ENCODE peak calls at places on chromosomes 4 and X, in five cellular contexts. B is psoas muscle; T is right cardiac atrium; D is Caco-2; F is CD8-positive, alpha-beta T cell. M is an unnamed sample.
A peak's percentile ranks its signal among the peaks of the same experiment; 100 is the strongest.

GRCh38 chr4:157741642-157742041 is 431.2 kb downstream of the GASK1B start:
- DNase-seq in T (no peak), F (no peak), B (no peak), D (no peak), M (no peak)

GRCh38 chr4:158766419-158767044 is 2.3 kb upstream of the FNIP2 start:
- DNase-seq in F (no peak), D (no peak), T (no peak), B (no peak), M (no peak)

GRCh38 chr4:95255396-95256107 is 293.2 kb downstream of the UNC5C start:
- DNase-seq in D (no peak), B (no peak), T (no peak), F (no peak), M (no peak)

GRCh38 chr4:36551697-36552214 is 270.3 kb downstream of the DTHD1 start:
- DNase-seq in B (no peak), F (no peak), T (no peak), D (no peak), M (peak; percentile 1)

GRCh38 chr4:38456096-38456495 is 207.9 kb upstream of the KLF3 start:
- DNase-seq in B (no peak), T (no peak), D (no peak), F (no peak), M (no peak)

GRCh38 chr4:74475946-74476345 is 31.0 kb downstream of the AREG start:
- DNase-seq in F (no peak), B (no peak), T (no peak), D (no peak), M (no peak)

GRCh38 chr4:16019666-16020065 is 56.7 kb upstream of the FGFBP2 start:
- DNase-seq in F (no peak), T (no peak), D (no peak), B (no peak), M (no peak)

GRCh38 chrX:132023896-132024386 is 839 bp downstream of the STK26 start:
- DNase-seq in B (no peak), D (no peak), T (peak; percentile 45), F (peak; percentile 30), M (peak; percentile 60)

GRCh38 chr4:89121711-89122387 is 10.5 kb downstream of the TIGD2 start:
- DNase-seq in D (peak; percentile 93), F (no peak), B (no peak), T (no peak), M (no peak)

GRCh38 chrX:2500681-2501151 is at the start of the genes DHRSX and ZBED1:
- DNase-seq in T (peak; percentile 76), F (peak; percentile 29), D (peak; percentile 58), B (peak; percentile 47), M (peak; percentile 49)

GRCh38 chrX:2499507-2499906 is 1.3 kb downstream of the DHRSX start:
- DNase-seq in T (no peak), F (no peak), B (no peak), D (no peak), M (no peak)

GRCh38 chrX:2497961-2498780 is 2.6 kb downstream of the DHRSX start:
- DNase-seq in D (peak; percentile 72), T (peak; percentile 32), F (no peak), B (no peak), M (no peak)

GRCh38 chrX:2500091-2500680 is 590 bp downstream of the DHRSX start:
- DNase-seq in B (peak; percentile 46), D (peak; percentile 59), F (peak; percentile 9), T (peak; percentile 80), M (peak; percentile 13)

GRCh38 chrX:2498781-2499302 is 1.9 kb downstream of the DHRSX start:
- DNase-seq in F (no peak), D (peak; percentile 50), T (peak; percentile 71), B (no peak), M (no peak)
- H3K4me1 ChIP-seq in F (peaks cover 12% of the 10 kb centered on the region), D (peaks cover 28% of the 10 kb centered on the region), T (peaks cover 2% of the 10 kb centered on the region), B (peaks cover 14% of the 10 kb centered on the region), M (peaks cover 33% of the 10 kb centered on the region)

GRCh38 chr4:114494257-114494803 is 104.3 kb upstream of the UGT8 start:
- DNase-seq in D (no peak), F (no peak), B (no peak), T (no peak), M (no peak)

DNA sequence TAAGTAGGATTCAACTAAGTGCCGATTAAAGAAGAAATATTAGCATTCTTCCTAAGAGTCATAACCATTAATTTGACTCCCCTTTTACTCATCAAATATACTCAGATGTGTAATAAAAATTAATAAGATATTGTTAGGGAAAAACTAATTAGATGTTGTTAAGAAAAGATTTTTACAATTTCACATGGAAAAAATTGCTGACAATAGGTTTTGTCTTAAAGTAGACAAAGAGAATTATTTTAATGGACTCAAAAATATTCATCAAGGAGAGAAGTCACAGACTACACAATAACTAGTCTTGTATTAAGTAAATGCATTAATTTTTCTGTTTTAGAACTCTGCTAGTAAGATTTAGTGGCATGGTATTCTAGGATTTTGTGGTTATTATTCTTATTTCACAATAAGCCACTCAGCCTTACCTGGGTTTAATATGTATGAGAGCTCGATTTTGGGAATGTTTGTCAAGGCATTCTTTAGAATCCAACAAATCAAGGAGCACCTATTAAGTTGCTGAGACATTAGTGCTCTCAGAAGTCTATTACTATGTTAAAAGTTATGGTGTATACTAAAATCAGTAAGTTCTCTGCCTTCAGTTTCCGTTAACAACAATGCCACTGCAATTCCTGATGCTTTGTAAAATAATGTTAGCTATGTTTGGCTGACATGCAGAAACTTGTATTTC is 110.2 kb upstream of the UGT8 start:
- DNase-seq in T (no peak), D (no peak), B (no peak), F (no peak), M (no peak)
- H3K4me3 ChIP-seq in T (no peak overlapping the region), D (no peak overlapping the region), B (no peak overlapping the region), F (no peak overlapping the region), M (no peak overlapping the region)

DNA sequence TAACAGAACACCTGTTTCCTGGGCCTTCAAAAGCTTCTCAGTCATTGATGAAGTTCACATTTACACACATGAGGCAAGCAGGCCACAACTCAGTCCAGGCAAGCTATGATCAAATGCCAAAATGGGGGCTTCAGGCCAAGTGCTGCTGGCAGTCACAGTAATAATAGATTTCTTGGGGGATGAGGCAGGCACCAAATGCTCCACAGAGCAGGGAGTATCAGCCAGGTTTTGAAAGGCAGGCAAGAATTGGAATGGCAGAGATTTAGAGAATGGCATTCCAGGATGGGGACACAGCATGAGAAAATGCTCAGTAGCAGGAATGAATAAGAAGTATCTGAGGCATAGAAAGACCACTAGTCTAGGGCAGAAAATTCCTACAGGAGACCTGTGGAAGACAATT is 52.8 kb downstream of the GRIA3 start:
- DNase-seq in T (peak; percentile 14), D (no peak), F (no peak), B (no peak), M (no peak)
- H3K9me3 ChIP-seq in T (no peaks in the 10 kb centered on the region), D (no peaks in the 10 kb centered on the region), F (no peaks in the 10 kb centered on the region), B (no peaks in the 10 kb centered on the region), M (no peaks in the 10 kb centered on the region)

GRCh38 chrX:38930474-38930873 is 129.2 kb downstream of the MID1IP1 start:
- DNase-seq in B (no peak), T (no peak), D (no peak), F (no peak), M (no peak)
- H3K4me1 ChIP-seq in B (no peaks in the 10 kb centered on the region), T (no peaks in the 10 kb centered on the region), D (no peaks in the 10 kb centered on the region), F (no peaks in the 10 kb centered on the region), M (no peaks in the 10 kb centered on the region)

GRCh38 chr4:155207534-155208257 is 740 bp upstream of the NPY2R start:
- DNase-seq in T (peak; percentile 28), B (no peak), D (no peak), F (no peak), M (no peak)

GRCh38 chr4:155208258-155209054 is at the start of gene NPY2R:
- DNase-seq in F (no peak), B (no peak), D (no peak), T (peak; percentile 37), M (no peak)
- H3K4me3 ChIP-seq in F (no peak within 1 kb of the TSS), B (no peak within 1 kb of the TSS), D (no peak within 1 kb of the TSS), T (peak within 1 kb of the TSS; percentile 18), M (no peak within 1 kb of the TSS)

DNA sequence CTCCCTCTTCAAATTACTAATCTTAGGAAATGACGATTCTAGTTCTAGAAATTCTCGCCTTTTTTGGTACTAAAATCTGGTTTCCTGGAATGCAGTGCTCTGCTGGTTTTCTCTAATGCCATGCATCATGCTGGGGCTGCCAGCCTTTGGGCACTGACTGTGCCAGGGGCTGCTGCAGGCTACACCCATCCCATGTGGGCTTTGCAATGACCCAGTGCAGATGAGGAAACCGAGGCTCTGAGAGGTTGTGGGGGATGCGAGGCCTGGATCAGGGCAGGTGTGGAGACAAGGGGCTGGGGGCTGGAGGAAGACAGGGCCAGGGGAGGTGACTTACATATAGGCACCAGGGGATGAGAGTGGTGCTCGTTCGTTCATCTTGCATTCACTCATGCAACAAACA is 95.3 kb downstream of the HMX1 start:
- DNase-seq in F (no peak), T (no peak), D (no peak), B (no peak), M (no peak)
- H3K9me3 ChIP-seq in F (no peaks in the 10 kb centered on the region), T (no peaks in the 10 kb centered on the region), D (no peaks in the 10 kb centered on the region), B (no peaks in the 10 kb centered on the region), M (no peaks in the 10 kb centered on the region)

GRCh38 chr4:142407569-142407968 is 438.5 kb downstream of the INPP4B start:
- DNase-seq in F (no peak), T (no peak), B (no peak), D (no peak), M (no peak)

GRCh38 chr4:142405021-142405991 is 440.8 kb downstream of the INPP4B start:
- DNase-seq in T (peak; percentile 55), D (no peak), F (peak; percentile 35), B (peak; percentile 15), M (peak; percentile 64)

GRCh38 chr4:142404191-142404611 is 441.9 kb downstream of the INPP4B start:
- DNase-seq in T (peak; percentile 29), D (no peak), F (no peak), B (peak; percentile 33), M (peak; percentile 74)

GRCh38 chr4:142406917-142407501 is 439.1 kb downstream of the INPP4B start:
- DNase-seq in B (no peak), T (no peak), F (no peak), D (no peak), M (peak; percentile 56)

GRCh38 chr4:142406051-142406549 is 440.0 kb downstream of the INPP4B start:
- DNase-seq in T (no peak), B (no peak), F (no peak), D (no peak), M (no peak)
- H3K4me1 ChIP-seq in T (peaks cover 2% of the 10 kb centered on the region), B (peaks cover 49% of the 10 kb centered on the region), F (peaks cover 56% of the 10 kb centered on the region), D (peaks cover 9% of the 10 kb centered on the region), M (peaks cover 41% of the 10 kb centered on the region)

DNA sequence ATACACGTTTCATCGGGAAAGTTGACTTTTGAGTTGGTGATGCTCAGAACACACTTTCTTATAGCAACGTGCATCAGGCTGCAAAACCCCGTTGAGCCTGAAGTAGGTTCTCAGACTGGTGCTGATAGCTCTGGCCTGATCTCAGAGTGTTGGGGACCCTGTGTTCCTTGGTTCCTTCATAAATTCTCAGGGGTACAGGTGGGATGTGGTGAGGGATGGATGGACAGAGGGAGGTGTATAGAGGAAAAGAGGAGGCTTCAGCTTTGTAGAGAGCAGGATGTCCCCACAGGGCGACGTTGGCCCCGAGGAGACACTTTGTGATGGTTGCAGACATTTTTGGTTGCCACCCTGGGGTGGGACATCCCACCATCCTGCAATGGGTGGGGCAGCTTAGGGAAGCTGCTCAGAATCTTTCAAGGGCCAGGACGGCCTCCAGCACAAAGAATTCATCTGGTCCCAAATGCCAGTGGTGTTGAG is 2.5 kb downstream of the CD99 start:
- DNase-seq in T (no peak), B (no peak), D (no peak), F (no peak), M (no peak)
- H3K4me3 ChIP-seq in T (peak overlapping the region; percentile 72), B (peak overlapping the region; percentile 92), D (no peak overlapping the region), F (no peak overlapping the region), M (peak overlapping the region; percentile 30)

M was measured in CD4-positive, alpha-beta memory T cell.